ENCODE peak calls at places on chromosomes 16 and 17, in four cellular contexts. One of them, this sample, is unnamed.

GRCh38 chr16:65121870-65122723 is at the start of gene CDH11:
- DNase-seq in mesothelial cell of epicardium: peak
- DNase-seq in hypothalamus: peak
- DNase-seq in neural progenitor cell: peak
- DNase-seq in this sample: peak

GRCh38 chr17:7204335-7204734 is 15.3 kb downstream of the DLG4 start:
- DNase-seq in mesothelial cell of epicardium: no peak
- DNase-seq in hypothalamus: no peak
- DNase-seq in neural progenitor cell: no peak
- DNase-seq in this sample: no peak

GRCh38 chr17:78779848-78780247 is 2.2 kb downstream of the CYTH1 start:
- DNase-seq in mesothelial cell of epicardium: no peak
- DNase-seq in hypothalamus: no peak
- DNase-seq in neural progenitor cell: peak
- DNase-seq in this sample: no peak

GRCh38 chr16:65988019-65988418 is 378.5 kb upstream of the CDH5 start:
- DNase-seq in mesothelial cell of epicardium: no peak
- DNase-seq in hypothalamus: no peak
- DNase-seq in neural progenitor cell: no peak
- DNase-seq in this sample: no peak

GRCh38 chr17:7589204-7589868 is 558 bp downstream of the SOX15 start:
- DNase-seq in mesothelial cell of epicardium: peak
- DNase-seq in hypothalamus: peak
- DNase-seq in neural progenitor cell: peak
- DNase-seq in this sample: no peak

GRCh38 chr16:49505556-49505955 is 132.0 kb downstream of the C16orf78 start:
- DNase-seq in mesothelial cell of epicardium: no peak
- DNase-seq in hypothalamus: no peak
- DNase-seq in neural progenitor cell: no peak
- DNase-seq in this sample: no peak

GRCh38 chr16:4096509-4096908 is 19.7 kb downstream of the ADCY9 start:
- DNase-seq in mesothelial cell of epicardium: no peak
- DNase-seq in hypothalamus: no peak
- DNase-seq in neural progenitor cell: no peak
- DNase-seq in this sample: no peak

GRCh38 chr17:41959336-41960095 is 7.1 kb upstream of the CNP start:
- DNase-seq in mesothelial cell of epicardium: no peak
- DNase-seq in hypothalamus: peak
- DNase-seq in neural progenitor cell: peak
- DNase-seq in this sample: no peak

GRCh38 chr16:48734220-48734619 is 124.2 kb upstream of the N4BP1 start:
- DNase-seq in mesothelial cell of epicardium: no peak
- DNase-seq in hypothalamus: no peak
- DNase-seq in neural progenitor cell: peak
- DNase-seq in this sample: no peak

GRCh38 chr17:81416612-81417011 is 21.4 kb downstream of the BAHCC1 start:
- DNase-seq in mesothelial cell of epicardium: no peak
- DNase-seq in hypothalamus: no peak
- DNase-seq in neural progenitor cell: no peak
- DNase-seq in this sample: no peak

GRCh38 chr16:12674524-12674923 is 129.2 kb downstream of the CPPED1 start:
- DNase-seq in mesothelial cell of epicardium: no peak
- DNase-seq in hypothalamus: no peak
- DNase-seq in neural progenitor cell: no peak
- DNase-seq in this sample: no peak

GRCh38 chr17:77526728-77527355 is 386.1 kb downstream of the SEC14L1 start:
- DNase-seq in mesothelial cell of epicardium: no peak
- DNase-seq in hypothalamus: no peak
- DNase-seq in neural progenitor cell: no peak
- DNase-seq in this sample: no peak

GRCh38 chr17:9676742-9677387 is 31.5 kb downstream of the USP43 start:
- DNase-seq in mesothelial cell of epicardium: no peak
- DNase-seq in hypothalamus: no peak
- DNase-seq in neural progenitor cell: no peak
- DNase-seq in this sample: peak

GRCh38 chr17:43755389-43755875 is 3.2 kb downstream of the SOST start:
- DNase-seq in mesothelial cell of epicardium: no peak
- DNase-seq in hypothalamus: no peak
- DNase-seq in neural progenitor cell: peak
- DNase-seq in this sample: no peak

GRCh38 chr17:42286411-42287295 is 1.6 kb upstream of the STAT5A start:
- DNase-seq in mesothelial cell of epicardium: no peak
- DNase-seq in hypothalamus: no peak
- DNase-seq in neural progenitor cell: no peak
- DNase-seq in this sample: no peak

GRCh38 chr17:19330271-19330670 is 32.3 kb downstream of the B9D1 start:
- DNase-seq in mesothelial cell of epicardium: no peak
- DNase-seq in hypothalamus: no peak
- DNase-seq in neural progenitor cell: no peak
- DNase-seq in this sample: no peak

GRCh38 chr17:79926002-79926307 is 86.7 kb upstream of the CBX4 start:
- DNase-seq in mesothelial cell of epicardium: no peak
- DNase-seq in hypothalamus: no peak
- DNase-seq in neural progenitor cell: no peak
- DNase-seq in this sample: no peak

GRCh38 chr16:29710227-29711219 is 31.5 kb downstream of the QPRT start:
- DNase-seq in mesothelial cell of epicardium: no peak
- DNase-seq in hypothalamus: no peak
- DNase-seq in neural progenitor cell: peak
- DNase-seq in this sample: no peak

GRCh38 chr16:81526935-81527334 is 82.3 kb downstream of the CMIP start:
- DNase-seq in mesothelial cell of epicardium: no peak
- DNase-seq in hypothalamus: no peak
- DNase-seq in neural progenitor cell: no peak
- DNase-seq in this sample: peak

GRCh38 chr16:69367980-69368379 is 16.4 kb upstream of the TMED6 start:
- DNase-seq in mesothelial cell of epicardium: no peak
- DNase-seq in hypothalamus: no peak
- DNase-seq in neural progenitor cell: no peak
- DNase-seq in this sample: no peak

GRCh38 chr16:77394699-77395098 is 40.1 kb downstream of the ADAMTS18 start:
- DNase-seq in mesothelial cell of epicardium: no peak
- DNase-seq in hypothalamus: no peak
- DNase-seq in neural progenitor cell: no peak
- DNase-seq in this sample: no peak

GRCh38 chr16:56773531-56773930 is 43.6 kb downstream of the NUP93 start:
- DNase-seq in mesothelial cell of epicardium: no peak
- DNase-seq in hypothalamus: no peak
- DNase-seq in neural progenitor cell: no peak
- DNase-seq in this sample: no peak

GRCh38 chr17:5241861-5242671 is 7.4 kb upstream of the SCIMP start:
- DNase-seq in mesothelial cell of epicardium: no peak
- DNase-seq in hypothalamus: no peak
- DNase-seq in neural progenitor cell: no peak
- DNase-seq in this sample: no peak

GRCh38 chr17:29949708-29950107 is 8.3 kb downstream of the EFCAB5 start:
- DNase-seq in mesothelial cell of epicardium: no peak
- DNase-seq in hypothalamus: no peak
- DNase-seq in neural progenitor cell: no peak
- DNase-seq in this sample: no peak

GRCh38 chr17:51298508-51299371 is 38.4 kb downstream of the UTP18 start:
- DNase-seq in mesothelial cell of epicardium: no peak
- DNase-seq in hypothalamus: no peak
- DNase-seq in neural progenitor cell: peak
- DNase-seq in this sample: no peak

GRCh38 chr17:45221081-45221996 is at the start of gene FMNL1:
- DNase-seq in mesothelial cell of epicardium: no peak
- DNase-seq in hypothalamus: no peak
- DNase-seq in neural progenitor cell: peak
- DNase-seq in this sample: peak

GRCh38 chr17:65794572-65794971 is 233.1 kb upstream of the AXIN2 start:
- DNase-seq in mesothelial cell of epicardium: no peak
- DNase-seq in hypothalamus: no peak
- DNase-seq in neural progenitor cell: peak
- DNase-seq in this sample: no peak

GRCh38 chr17:10756604-10757003 is 26.8 kb upstream of the TMEM220 start:
- DNase-seq in mesothelial cell of epicardium: no peak
- DNase-seq in hypothalamus: no peak
- DNase-seq in neural progenitor cell: no peak
- DNase-seq in this sample: no peak

GRCh38 chr17:83151442-83152220 is 72.2 kb downstream of the METRNL start:
- DNase-seq in mesothelial cell of epicardium: no peak
- DNase-seq in hypothalamus: no peak
- DNase-seq in neural progenitor cell: no peak
- DNase-seq in this sample: peak

GRCh38 chr16:29730649-29731048 is 15.1 kb downstream of the C16orf54 start:
- DNase-seq in mesothelial cell of epicardium: no peak
- DNase-seq in hypothalamus: no peak
- DNase-seq in neural progenitor cell: no peak
- DNase-seq in this sample: no peak

GRCh38 chr16:48054881-48055601 is 100.8 kb downstream of the ABCC12 start:
- DNase-seq in mesothelial cell of epicardium: peak
- DNase-seq in hypothalamus: peak
- DNase-seq in neural progenitor cell: peak
- DNase-seq in this sample: peak

GRCh38 chr17:59893617-59894100 is 738 bp downstream of the RPS6KB1 start:
- DNase-seq in mesothelial cell of epicardium: no peak
- DNase-seq in hypothalamus: no peak
- DNase-seq in neural progenitor cell: peak
- DNase-seq in this sample: peak

GRCh38 chr16:50408001-50408400 is 39.2 kb upstream of the BRD7 start:
- DNase-seq in mesothelial cell of epicardium: no peak
- DNase-seq in hypothalamus: no peak
- DNase-seq in neural progenitor cell: no peak
- DNase-seq in this sample: no peak

GRCh38 chr17:1724351-1724868 is at the start of gene WDR81:
- DNase-seq in mesothelial cell of epicardium: peak
- DNase-seq in hypothalamus: peak
- DNase-seq in neural progenitor cell: peak
- DNase-seq in this sample: peak

GRCh38 chr17:1714488-1714979 is 4.4 kb upstream of the TLCD2 start:
- DNase-seq in mesothelial cell of epicardium: peak
- DNase-seq in hypothalamus: peak
- DNase-seq in neural progenitor cell: peak
- DNase-seq in this sample: peak

GRCh38 chr17:29616300-29617048 is 6.2 kb downstream of the CORO6 start:
- DNase-seq in mesothelial cell of epicardium: no peak
- DNase-seq in hypothalamus: no peak
- DNase-seq in neural progenitor cell: no peak
- DNase-seq in this sample: no peak

This sample was measured in SJSA1.